ENCODE peak calls at places on chromosomes 11 and 22, in four cellular contexts. B, S, E and L are unnamed samples.

GRCh38 chr11:69634590-69634989 is 6.4 kb upstream of the CCND1 start:
- DNase-seq in S (no peak), E (no peak), B (no peak), L (no peak)

GRCh38 chr11:67033661-67034166 is 10.8 kb downstream of the SYT12 start:
- DNase-seq in S (no peak), E (no peak), B (no peak), L (no peak)

GRCh38 chr11:16936643-16937042 is 77.6 kb downstream of the PLEKHA7 start:
- DNase-seq in E (no peak), S (no peak), B (no peak), L (no peak)

GRCh38 chr11:34004226-34004625 is 47.3 kb upstream of the CAPRIN1 start:
- DNase-seq in S (no peak), B (no peak), E (no peak), L (no peak)

GRCh38 chr22:29581799-29582198 is 886 bp upstream of the NIPSNAP1 start:
- DNase-seq in E (no peak), S (no peak), B (no peak), L (no peak)

GRCh38 chr11:63931045-63931444 is 7.8 kb upstream of the NAA40 start:
- DNase-seq in E (no peak), B (no peak), S (no peak), L (no peak)

GRCh38 chr11:90243534-90243933 is 20.7 kb upstream of the CHORDC1 start:
- DNase-seq in E (no peak), S (no peak), B (no peak), L (no peak)

GRCh38 chr11:42054351-42054750 is 594.9 kb upstream of the LRRC4C start:
- DNase-seq in E (no peak), B (no peak), S (no peak), L (no peak)

GRCh38 chr11:3127706-3128355 is 37.3 kb downstream of the OSBPL5 start:
- DNase-seq in B (peak; percentile 64), E (no peak), S (no peak), L (no peak)

GRCh38 chr11:35337136-35337918 is 82.0 kb downstream of the SLC1A2 start:
- DNase-seq in E (no peak), B (no peak), S (peak; percentile 97), L (peak; percentile 52)

GRCh38 chr11:29913352-29913751 is 103.5 kb downstream of the KCNA4 start:
- DNase-seq in S (no peak), B (no peak), E (no peak), L (no peak)

GRCh38 chr11:115207166-115207591 is 297.0 kb downstream of the CADM1 start:
- DNase-seq in E (no peak), B (no peak), S (no peak), L (no peak)

GRCh38 chr22:36762687-36763260 is 13.1 kb downstream of the IFT27 start:
- DNase-seq in B (peak; percentile 49), E (no peak), S (no peak), L (no peak)

GRCh38 chr11:6612816-6613136 is 760 bp upstream of the TAF10 start:
- DNase-seq in B (peak; percentile 49), S (peak; percentile 41), E (peak; percentile 50), L (no peak)

GRCh38 chr11:75454987-75455386 is 22.0 kb upstream of the KLHL35 start:
- DNase-seq in S (no peak), E (no peak), B (no peak), L (no peak)

GRCh38 chr11:105315287-105315686 is 175.7 kb upstream of the CARD18 start:
- DNase-seq in S (no peak), E (no peak), B (no peak), L (no peak)

GRCh38 chr11:127651175-127651887 is 650.8 kb upstream of the KIRREL3 start:
- DNase-seq in B (no peak), E (no peak), S (no peak), L (no peak)

GRCh38 chr22:31281733-31282132 is 10.6 kb downstream of the PIK3IP1 start:
- DNase-seq in S (no peak), B (no peak), E (no peak), L (no peak)

GRCh38 chr11:14914536-14914935 is 22.5 kb upstream of the CYP2R1 start:
- DNase-seq in B (no peak), S (no peak), E (no peak), L (no peak)

GRCh38 chr11:123560001-123560400 is 94.4 kb downstream of the SCN3B start:
- DNase-seq in B (peak; percentile 90), E (no peak), S (no peak), L (peak; percentile 23)

GRCh38 chr11:101748572-101748971 is 164.8 kb upstream of the TRPC6 start:
- DNase-seq in S (no peak), E (no peak), B (no peak), L (no peak)

GRCh38 chr22:23832226-23833016 is 6.4 kb downstream of the DERL3 start:
- DNase-seq in E (no peak), S (no peak), B (peak; percentile 44), L (no peak)

GRCh38 chr11:133964356-133964755 is 7.6 kb upstream of the IGSF9B start:
- DNase-seq in S (no peak), E (no peak), B (no peak), L (no peak)

GRCh38 chr22:39239561-39240423 is 5.0 kb downstream of the PDGFB start:
- DNase-seq in S (no peak), E (no peak), B (peak; percentile 93), L (no peak)

GRCh38 chr22:39242389-39242808 is 2.4 kb downstream of the PDGFB start:
- DNase-seq in B (no peak), E (no peak), S (no peak), L (no peak)

GRCh38 chr22:39241632-39242388 is 3.0 kb downstream of the PDGFB start:
- DNase-seq in B (no peak), E (no peak), S (no peak), L (no peak)

GRCh38 chr22:39242809-39243442 is 1.9 kb downstream of the PDGFB start:
- DNase-seq in E (no peak), B (no peak), S (no peak), L (no peak)

GRCh38 chr22:39240841-39241631 is 3.7 kb downstream of the PDGFB start:
- DNase-seq in B (peak; percentile 92), S (peak; percentile 64), E (no peak), L (no peak)
- TF ChIP-seq CTCF in B (no peak), S (no peak), E (no peak), L (no peak)

GRCh38 chr11:8002676-8003075 is 15.5 kb downstream of the EIF3F start:
- DNase-seq in E (no peak), S (no peak), B (no peak), L (no peak)

GRCh38 chr11:8003187-8003586 is 16.1 kb downstream of the EIF3F start:
- DNase-seq in S (no peak), B (no peak), E (no peak), L (no peak)

GRCh38 chr11:8004008-8004407 is 16.9 kb downstream of the EIF3F start:
- DNase-seq in S (no peak), B (no peak), E (no peak), L (no peak)

GRCh38 chr11:7999795-8000194 is 12.7 kb downstream of the EIF3F start:
- DNase-seq in B (no peak), E (no peak), S (no peak), L (no peak)

GRCh38 chr11:8000390-8000789 is 13.3 kb downstream of the EIF3F start:
- DNase-seq in B (no peak), E (no peak), S (no peak), L (no peak)
- TF ChIP-seq CTCF in B (no peak), E (no peak), S (no peak), L (no peak)

DNA sequence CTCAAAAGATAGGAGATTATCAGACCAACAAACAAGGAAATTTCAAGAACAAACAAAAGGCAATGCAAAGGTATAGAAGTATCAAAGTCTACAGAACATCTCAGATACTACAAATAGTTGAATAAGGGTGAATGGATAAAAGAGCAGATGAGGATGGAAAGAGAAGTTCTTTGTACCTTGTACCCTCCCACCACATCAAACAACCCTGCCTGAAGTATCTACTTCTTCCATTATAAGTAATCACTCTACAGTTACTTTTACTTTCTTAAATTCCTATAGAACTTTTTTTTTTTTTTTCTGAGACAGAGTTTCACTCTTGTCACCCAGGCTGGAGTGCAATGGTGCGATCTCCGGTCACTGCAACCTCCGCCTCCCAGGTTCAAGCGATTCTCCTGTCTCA is 35.1 kb downstream of the MTMR2 start:
- DNase-seq in B (no peak), S (no peak), E (no peak), L (no peak)
- TF ChIP-seq CTCF in B (no peak), S (no peak), E (no peak), L (no peak)

DNA sequence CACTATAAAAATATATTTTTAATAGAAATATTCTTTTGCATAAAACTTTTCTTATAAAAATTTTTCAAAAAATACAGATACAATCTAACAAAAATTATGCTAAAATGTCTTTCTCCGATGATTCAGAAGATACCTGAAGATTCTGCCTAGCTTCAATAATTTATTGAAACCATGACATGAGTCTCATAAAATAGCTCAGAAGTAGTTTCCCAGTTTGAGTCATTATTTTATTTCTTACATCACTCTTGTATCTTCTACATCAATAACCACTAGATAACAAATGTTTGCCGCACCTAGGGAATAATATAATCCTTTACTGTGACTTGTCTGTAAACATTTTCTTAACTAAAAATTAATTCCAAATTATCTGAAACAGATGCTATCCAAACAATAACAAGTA is 158.6 kb downstream of the FCHSD2 start:
- DNase-seq in E (no peak), S (no peak), B (no peak), L (no peak)
- TF ChIP-seq CTCF in E (no peak), S (no peak), B (no peak), L (no peak)

DNA sequence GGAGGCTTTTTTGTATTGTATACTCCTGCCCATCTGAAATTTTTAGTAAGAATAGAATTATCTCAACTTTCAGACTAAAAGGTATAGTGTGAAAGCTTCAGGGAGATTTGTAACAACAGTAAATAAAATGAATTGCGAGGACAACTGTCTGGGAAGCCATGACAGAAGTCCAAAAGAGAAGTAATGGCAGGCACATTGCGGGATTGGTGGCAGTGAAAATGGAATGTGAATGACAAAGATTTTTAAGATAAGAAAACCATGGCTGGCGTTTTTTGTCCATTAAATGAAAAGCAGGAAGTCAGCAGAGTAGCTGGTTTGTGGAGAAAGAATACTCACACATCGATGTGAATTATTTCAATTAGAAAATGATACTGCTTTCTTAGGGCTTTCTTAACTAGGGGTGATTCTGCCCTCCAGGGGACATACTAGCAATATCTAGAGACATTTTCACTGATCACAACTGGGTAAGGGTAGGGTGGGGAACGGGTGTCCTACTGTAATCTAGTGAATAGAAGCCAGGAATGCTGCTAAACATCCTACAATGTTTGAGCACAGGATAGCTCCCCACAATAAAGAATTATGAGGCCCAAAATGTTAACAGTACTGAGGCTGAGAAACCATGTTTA is 1.6 kb downstream of the NPAT start:
- DNase-seq in E (no peak), S (no peak), B (no peak), L (no peak)
- TF ChIP-seq CTCF in E (no peak), S (no peak), B (no peak), L (no peak)